ENCODE peak calls at places on chromosomes 12 and 14, in six cellular contexts. N is activated T-cell treated with anti-CD3 and anti-CD28 coated beads, Interleukin-2, amount 50 U/mL, for 24 hours; A is CD4-positive, alpha-beta T cell; G is breast epithelium; B is caudate nucleus; Z is HuH-7.5. Q is an unnamed sample.

GRCh38 chr12:124443929-124444712 is 123.3 kb downstream of the NCOR2 start:
- DNase-seq in N (no peak), A (no peak), G (no peak), B (no peak), Z (no peak), Q (no peak)

GRCh38 chr12:27498159-27498558 is 25.8 kb upstream of the PPFIBP1 start:
- DNase-seq in N (no peak), A (no peak), G (no peak), B (no peak), Z (no peak), Q (no peak)

GRCh38 chr12:105048315-105048714 is 35.9 kb downstream of the ALDH1L2 start:
- DNase-seq in N (no peak), A (no peak), G (no peak), B (no peak), Z (no peak), Q (no peak)

GRCh38 chr14:38297681-38298080 is 41.8 kb upstream of the CLEC14A start:
- DNase-seq in N (no peak), A (no peak), G (no peak), B (no peak), Z (no peak), Q (no peak)

GRCh38 chr14:104819361-104819771 is 18.5 kb downstream of the ZBTB42 start:
- DNase-seq in N (no peak), A (no peak), G (peak), B (no peak), Z (no peak), Q (no peak)

GRCh38 chr12:116454950-116455447 is 104.2 kb upstream of the MAP1LC3B2 start:
- DNase-seq in N (no peak), A (no peak), G (no peak), B (no peak), Z (no peak), Q (no peak)

GRCh38 chr14:68349900-68350323 is 443.0 kb downstream of the ZFP36L1 start:
- DNase-seq in N (no peak), A (no peak), G (no peak), B (no peak), Z (peak), Q (no peak)

GRCh38 chr12:24378548-24379011 is 429.1 kb upstream of the SOX5 start:
- DNase-seq in N (no peak), A (no peak), G (no peak), B (no peak), Z (no peak), Q (no peak)

GRCh38 chr14:36974985-36975384 is 197.4 kb downstream of the SLC25A21 start:
- DNase-seq in N (no peak), A (no peak), G (no peak), B (no peak), Z (no peak), Q (no peak)

GRCh38 chr12:132373967-132374820 is 44.8 kb upstream of the GALNT9 start:
- DNase-seq in N (no peak), A (no peak), G (peak), B (no peak), Z (no peak), Q (no peak)

GRCh38 chr14:101097109-101097793 is 193.7 kb upstream of the RTL1 start:
- DNase-seq in N (no peak), A (no peak), G (no peak), B (no peak), Z (no peak), Q (no peak)

GRCh38 chr14:24270537-24271133 is 762 bp downstream of the RABGGTA start:
- DNase-seq in N (no peak), A (no peak), G (no peak), B (no peak), Z (no peak), Q (no peak)

GRCh38 chr12:6135071-6135470 is 10.6 kb upstream of the VWF start:
- DNase-seq in N (no peak), A (no peak), G (no peak), B (no peak), Z (no peak), Q (no peak)